ENCODE peak calls at places on chromosome 3, in eight cellular contexts. G is amniotic stem cell; Q is mucosa of descending colon; E is hepatic stellate cell; L is IMR-90; O is CD4-positive, alpha-beta T cell; N is heart right ventricle; V is stomach. A is an unnamed sample.

GRCh38 chr3:155504682-155505081 is 211.2 kb upstream of the STRIT1 start:
- DNase-seq in N (no peak), Q (no peak), G (no peak), L (no peak), O (no peak), V (peak), E (no peak), A (no peak)

GRCh38 chr3:62926494-62926893 is 51.3 kb upstream of the CADPS start:
- DNase-seq in N (peak), L (no peak), V (no peak), Q (no peak), E (no peak), G (no peak), O (no peak), A (no peak)

GRCh38 chr3:169044341-169045113 is 619.0 kb downstream of the MECOM start:
- DNase-seq in N (no peak), G (peak), L (peak), O (no peak), V (no peak), E (no peak), Q (no peak), A (no peak)

GRCh38 chr3:50316657-50317242 is 5.8 kb downstream of the HYAL2 start:
- DNase-seq in E (no peak), Q (peak), N (no peak), V (peak), O (peak), G (no peak), L (peak), A (peak)

GRCh38 chr3:160027541-160028195 is 39.0 kb downstream of the IL12A start:
- DNase-seq in V (no peak), G (peak), L (peak), O (no peak), E (no peak), N (no peak), Q (no peak), A (peak)

GRCh38 chr3:143751643-143752178 is 96.6 kb downstream of the SLC9A9 start:
- DNase-seq in N (no peak), E (no peak), O (peak), V (no peak), L (no peak), G (no peak), Q (no peak), A (no peak)

GRCh38 chr3:81758275-81758674 is 3.2 kb downstream of the GBE1 start:
- DNase-seq in Q (no peak), O (no peak), N (no peak), L (peak), V (no peak), E (peak), G (no peak), A (no peak)

GRCh38 chr3:150006774-150007173 is 36.1 kb upstream of the PFN2 start:
- DNase-seq in N (no peak), V (no peak), O (no peak), E (no peak), G (no peak), L (no peak), Q (no peak), A (no peak)

GRCh38 chr3:197789309-197789708 is 1.7 kb upstream of the LRCH3 start:
- DNase-seq in L (no peak), V (no peak), Q (no peak), O (no peak), G (no peak), E (no peak), N (no peak), A (no peak)

GRCh38 chr3:44963571-44964325 is 12.2 kb downstream of the ZDHHC3 start:
- DNase-seq in E (no peak), G (no peak), L (no peak), N (no peak), O (no peak), V (no peak), Q (no peak), A (no peak)

GRCh38 chr3:158765518-158766205 is 33.4 kb upstream of the RARRES1 start:
- DNase-seq in N (no peak), E (no peak), O (no peak), V (no peak), L (peak), Q (no peak), G (no peak), A (no peak)

GRCh38 chr3:38136272-38136806 is 588 bp downstream of the ACAA1 start:
- DNase-seq in Q (no peak), E (peak), N (peak), L (peak), O (no peak), V (peak), G (no peak), A (no peak)

GRCh38 chr3:98788651-98789050 is 25.5 kb downstream of the ST3GAL6 start:
- DNase-seq in V (no peak), Q (no peak), G (no peak), E (no peak), L (no peak), O (no peak), N (peak), A (no peak)

GRCh38 chr3:33277193-33277882 is at the start of gene FBXL2:
- DNase-seq in N (peak), O (no peak), E (peak), V (peak), G (peak), Q (peak), L (peak), A (peak)

GRCh38 chr3:112333002-112333385 is at the start of gene CD200:
- DNase-seq in Q (peak), L (peak), G (no peak), O (peak), V (peak), N (peak), E (peak), A (no peak)

GRCh38 chr3:32778389-32778788 is 39.4 kb upstream of the TRIM71 start:
- DNase-seq in O (no peak), Q (no peak), N (no peak), L (no peak), V (no peak), G (no peak), E (no peak), A (no peak)

GRCh38 chr3:30752961-30753360 is 141.5 kb downstream of the GADL1 start:
- DNase-seq in Q (no peak), N (no peak), V (peak), L (peak), O (no peak), G (no peak), E (peak), A (peak)

GRCh38 chr3:111472556-111472955 is 69.4 kb upstream of the CD96 start:
- DNase-seq in V (no peak), Q (no peak), E (no peak), N (no peak), L (no peak), O (no peak), G (no peak), A (no peak)

GRCh38 chr3:33915796-33916589 is 117.6 kb downstream of the PDCD6IP start:
- DNase-seq in V (no peak), G (no peak), N (peak), O (peak), Q (no peak), L (peak), E (peak), A (no peak)

GRCh38 chr3:99760602-99761001 is 57.1 kb upstream of the CMSS1 start:
- DNase-seq in G (no peak), E (no peak), Q (no peak), O (no peak), L (peak), V (no peak), N (no peak), A (no peak)

GRCh38 chr3:141414800-141415462 is 46.6 kb downstream of the ZBTB38 start:
- DNase-seq in G (no peak), V (no peak), Q (no peak), N (no peak), L (peak), O (no peak), E (no peak), A (no peak)

GRCh38 chr3:70312336-70312735 is at the start of gene MDFIC2:
- DNase-seq in G (no peak), Q (no peak), N (no peak), O (no peak), E (no peak), V (no peak), L (no peak), A (no peak)

GRCh38 chr3:63538912-63539311 is 113.6 kb upstream of the SNTN start:
- DNase-seq in L (no peak), G (no peak), V (no peak), E (no peak), O (no peak), Q (no peak), N (no peak), A (no peak)

GRCh38 chr3:187987919-187988318 is 166.0 kb upstream of the LPP start:
- DNase-seq in E (no peak), N (no peak), O (peak), V (no peak), G (no peak), L (no peak), Q (no peak), A (no peak)

GRCh38 chr3:152688313-152688712 is 146.6 kb upstream of the P2RY1 start:
- DNase-seq in N (no peak), G (no peak), E (no peak), V (no peak), L (no peak), Q (no peak), O (no peak), A (peak)

GRCh38 chr3:138594150-138594934 is at the start of gene CEP70:
- DNase-seq in N (peak), O (peak), E (peak), L (peak), Q (peak), G (no peak), V (peak), A (no peak)

GRCh38 chr3:193240850-193241706 is at the start of gene PLAAT1:
- DNase-seq in V (peak), G (peak), O (no peak), E (peak), N (peak), L (peak), Q (peak), A (peak)

GRCh38 chr3:111568906-111569305 is 26.2 kb downstream of the ZBED2 start:
- DNase-seq in V (no peak), G (no peak), L (no peak), N (no peak), O (no peak), Q (no peak), E (no peak), A (no peak)

GRCh38 chr3:120450261-120450913 is 405 bp downstream of the FSTL1 start:
- DNase-seq in N (peak), L (no peak), O (no peak), Q (peak), G (no peak), V (peak), E (peak), A (no peak)

GRCh38 chr3:50853936-50854335 is 179.2 kb downstream of the DOCK3 start:
- DNase-seq in V (no peak), E (no peak), L (no peak), O (no peak), G (no peak), N (no peak), Q (no peak), A (no peak)

GRCh38 chr3:131898346-131898745 is 136.5 kb downstream of the CPNE4 start:
- DNase-seq in V (no peak), E (no peak), O (no peak), L (no peak), Q (no peak), G (no peak), N (no peak), A (no peak)

GRCh38 chr3:183161552-183162345 is 785 bp downstream of the LAMP3 start:
- DNase-seq in G (no peak), N (no peak), L (no peak), O (no peak), E (no peak), Q (peak), V (no peak), A (no peak)

GRCh38 chr3:10982782-10983181 is 9.8 kb upstream of the SLC6A1 start:
- DNase-seq in G (no peak), N (no peak), Q (no peak), O (no peak), E (no peak), L (no peak), V (no peak), A (no peak)

GRCh38 chr3:33061782-33062181 is 35.2 kb downstream of the GLB1 start:
- DNase-seq in Q (no peak), E (no peak), G (peak), L (peak), O (peak), N (no peak), V (no peak), A (no peak)

GRCh38 chr3:8994226-8994625 is 31.0 kb upstream of the RAD18 start:
- DNase-seq in Q (no peak), N (no peak), L (no peak), O (no peak), V (no peak), G (no peak), E (no peak), A (no peak)